ENCODE peak calls at places on chromosomes 4 and X, in six cellular contexts. N is mesenchymal stem cell, D is left lung, J is heart left ventricle, I is suprapubic skin, G is aorta. S is an unnamed sample.

GRCh38 chr4:18914182-18914581 is 892.6 kb upstream of the LCORL start:
- DNase-seq in G (no peak), D (no peak), I (no peak), N (no peak), J (no peak), S (no peak)

GRCh38 chr4:163544407-163545038 is 50.0 kb downstream of the TMA16 start:
- DNase-seq in G (peak; percentile 70), D (peak; percentile 60), J (peak; percentile 55), I (peak; percentile 66), N (peak; percentile 58), S (peak; percentile 35)

GRCh38 chrX:54178100-54178940 is 4.7 kb downstream of the FAM120C start:
- DNase-seq in J (no peak), I (no peak), N (peak; percentile 76), G (no peak), D (no peak), S (peak; percentile 43)

GRCh38 chr4:63296773-63297172 is 1112.5 kb downstream of the TECRL start:
- DNase-seq in G (no peak), J (no peak), D (no peak), N (no peak), I (no peak), S (no peak)

GRCh38 chrX:107826286-107827136 is 845 bp downstream of the MID2 start:
- DNase-seq in N (peak; percentile 77), I (no peak), J (peak; percentile 22), D (no peak), G (peak; percentile 51), S (peak; percentile 31)

GRCh38 chr4:142741995-142742394 is 104.1 kb downstream of the INPP4B start:
- DNase-seq in D (no peak), J (no peak), G (no peak), N (no peak), I (no peak), S (no peak)

GRCh38 chrX:143319526-143319925 is 197.7 kb downstream of the SPANXN3 start:
- DNase-seq in J (no peak), D (no peak), I (no peak), N (no peak), G (no peak), S (no peak)

GRCh38 chr4:110487873-110488272 is 11.9 kb downstream of the ENPEP start:
- DNase-seq in I (no peak), J (no peak), D (no peak), G (no peak), N (peak; percentile 76), S (no peak)

GRCh38 chr4:148653681-148654080 is 211.5 kb upstream of the NR3C2 start:
- DNase-seq in D (no peak), J (no peak), N (no peak), I (no peak), G (no peak), S (no peak)

GRCh38 chr4:118833192-118833820 is 2.6 kb downstream of the SEC24D start:
- DNase-seq in J (no peak), D (no peak), N (no peak), I (no peak), G (no peak), S (no peak)

GRCh38 chr4:187415227-187415626 is 580.3 kb upstream of the ZFP42 start:
- DNase-seq in N (no peak), I (no peak), D (no peak), G (no peak), J (no peak), S (no peak)
- H3K27ac ChIP-seq in N (no peak overlapping the region), I (no peak overlapping the region), D (no peak overlapping the region), G (no peak overlapping the region), J (no peak overlapping the region), S (no peak overlapping the region)

DNA sequence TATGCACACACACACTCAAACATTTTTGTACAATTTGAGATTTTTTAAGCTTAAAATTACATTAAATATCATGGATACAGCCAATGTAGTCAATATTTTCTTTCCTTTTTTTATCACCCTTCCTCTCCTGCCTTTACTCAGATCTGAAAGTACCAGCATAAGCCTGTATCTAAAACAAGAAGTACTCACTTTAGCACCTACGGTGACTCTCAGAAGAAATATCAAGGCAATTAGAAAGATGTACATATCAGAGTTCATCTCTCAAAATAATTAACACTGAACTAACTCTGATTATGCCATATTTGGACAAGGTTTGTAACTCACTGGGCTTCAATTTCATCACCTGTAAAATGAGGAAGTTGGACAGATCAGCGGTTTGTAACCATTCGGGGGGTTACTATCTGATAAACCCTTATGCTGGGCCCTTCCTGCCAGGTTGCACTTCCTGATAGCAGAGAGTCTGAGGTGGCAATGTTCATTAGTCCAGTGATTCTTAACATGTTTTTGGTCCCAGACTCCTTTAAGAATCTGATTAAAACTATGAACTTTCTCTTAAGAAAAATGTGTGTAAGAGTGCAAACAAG is 5.7 kb upstream of the GPR174 start:
- DNase-seq in G (no peak), I (no peak), D (no peak), J (no peak), N (no peak), S (no peak)
- H3K27ac ChIP-seq in G (no peak overlapping the region), I (no peak overlapping the region), D (no peak overlapping the region), J (no peak overlapping the region), N (no peak overlapping the region), S (no peak overlapping the region)

DNA sequence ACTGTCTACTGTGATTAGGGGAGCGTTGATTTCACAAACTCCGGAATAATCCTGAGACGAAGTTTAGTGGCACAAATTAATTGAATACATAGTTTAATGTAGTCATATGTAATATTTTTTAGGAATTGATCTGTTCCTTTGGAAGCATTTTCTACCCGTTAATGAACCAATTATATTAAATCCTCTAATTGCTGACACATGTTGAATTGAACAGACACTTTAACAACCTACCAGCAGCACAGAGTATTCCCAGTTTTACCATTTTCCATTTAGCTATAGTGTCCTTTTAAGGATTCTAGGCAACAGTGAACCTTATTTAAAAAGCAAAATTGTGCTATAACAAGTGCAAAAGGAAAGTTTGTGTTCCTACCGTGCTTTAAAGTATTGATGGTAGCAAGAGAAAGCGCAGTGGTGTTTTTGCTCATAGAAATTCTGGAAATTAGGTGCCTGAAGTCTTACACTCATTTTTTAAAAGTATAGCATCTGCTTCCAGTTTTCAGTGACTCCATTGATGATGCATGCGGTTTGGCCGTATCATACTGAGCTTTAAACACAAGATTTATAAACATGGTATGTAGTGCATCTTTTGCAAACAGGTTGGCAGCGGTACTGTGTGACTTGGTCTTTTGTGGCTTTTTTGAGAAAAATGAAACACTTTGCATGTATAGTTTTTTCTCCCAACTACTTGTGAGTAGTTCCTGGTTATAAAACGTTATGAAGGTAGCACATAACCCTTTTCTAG is 1.8 kb downstream of the DDX3X start:
- DNase-seq in I (no peak), D (no peak), N (no peak), J (no peak), G (no peak), S (peak; percentile 12)
- H3K27ac ChIP-seq in I (peak overlapping the region; percentile 100), D (peak overlapping the region; percentile 100), N (peak overlapping the region; percentile 81), J (peak overlapping the region; percentile 100), G (no peak overlapping the region), S (peak overlapping the region; percentile 96)

GRCh38 chr4:7434141-7434765 is 477 bp downstream of the PSAPL1 start:
- DNase-seq in I (no peak), G (peak; percentile 44), D (no peak), N (no peak), J (no peak), S (no peak)
- H3K27ac ChIP-seq in I (no peak overlapping the region), G (no peak overlapping the region), D (no peak overlapping the region), N (no peak overlapping the region), J (no peak overlapping the region), S (no peak overlapping the region)

DNA sequence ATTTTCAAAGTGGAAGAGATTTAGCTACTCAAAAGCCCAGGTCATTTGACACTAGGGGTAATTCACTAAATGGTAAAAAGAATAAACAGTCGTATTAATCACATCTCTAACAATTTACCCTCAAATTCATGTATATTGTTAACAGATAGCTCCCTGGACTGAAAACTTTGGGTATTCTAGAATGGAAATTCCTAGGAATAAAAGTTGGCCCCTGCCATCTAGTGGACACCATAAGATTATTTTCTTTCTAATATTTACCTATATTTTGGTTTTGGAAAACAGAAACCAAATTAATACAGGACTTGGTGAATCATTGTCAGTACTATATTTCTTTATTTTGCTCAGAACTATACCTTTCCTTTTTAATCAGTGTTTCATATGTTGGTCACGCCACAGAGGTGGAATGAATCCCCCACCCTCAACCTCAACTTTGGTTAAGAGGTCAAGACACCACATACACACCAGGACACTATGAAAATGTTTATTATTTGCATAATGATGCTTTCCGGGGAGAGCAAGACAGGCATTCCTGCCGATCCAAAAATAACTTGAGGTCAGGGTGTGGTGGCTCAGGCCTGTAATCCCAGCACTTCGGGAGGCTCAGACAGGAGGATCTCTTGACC is 96.2 kb upstream of the APOOL start:
- DNase-seq in I (no peak), G (no peak), J (no peak), D (no peak), N (peak; percentile 3), S (no peak)
- H3K27ac ChIP-seq in I (no peak overlapping the region), G (no peak overlapping the region), J (no peak overlapping the region), D (no peak overlapping the region), N (no peak overlapping the region), S (no peak overlapping the region)

DNA sequence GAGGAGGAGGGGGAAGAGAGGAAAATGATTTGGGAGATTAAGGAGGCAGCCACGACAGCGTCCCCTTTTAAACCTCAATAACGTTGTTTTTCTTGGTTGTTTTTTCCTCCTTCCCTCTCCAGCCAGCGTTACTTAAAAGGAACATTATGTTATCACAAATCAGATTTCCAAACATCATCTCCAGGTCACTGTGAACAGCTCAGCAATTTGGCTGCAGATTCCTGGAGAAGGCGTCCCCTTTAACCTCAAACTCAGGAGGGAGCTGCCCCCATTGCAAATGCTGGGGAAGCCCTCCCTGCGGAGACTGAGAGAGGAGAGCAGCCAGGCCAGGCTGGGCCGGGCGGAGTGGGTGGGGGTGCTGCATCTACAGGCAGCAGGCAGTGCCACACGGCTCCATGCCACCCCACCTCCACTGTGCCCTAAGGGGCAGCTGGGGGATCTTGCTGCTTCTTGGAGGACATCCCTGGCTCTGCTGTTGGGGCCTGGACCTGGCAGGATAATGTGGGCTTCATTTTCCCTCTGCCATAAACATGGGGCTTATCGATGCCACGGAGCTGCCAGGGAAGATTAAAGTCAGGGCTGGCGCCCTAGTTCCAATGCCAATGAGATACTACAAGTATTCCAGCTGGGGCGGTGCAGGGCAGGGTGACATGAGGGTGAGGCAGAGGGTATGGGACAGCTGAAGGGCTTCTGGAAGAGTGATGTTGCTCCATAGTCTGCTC is 148.9 kb downstream of the PJA1 start:
- DNase-seq in N (no peak), D (no peak), G (no peak), I (no peak), J (no peak), S (no peak)
- H3K27ac ChIP-seq in N (no peak overlapping the region), D (no peak overlapping the region), G (no peak overlapping the region), I (no peak overlapping the region), J (no peak overlapping the region), S (no peak overlapping the region)

GRCh38 chr4:11625206-11625605 is 196.5 kb upstream of the HS3ST1 start:
- DNase-seq in N (no peak), I (no peak), D (no peak), G (no peak), J (peak; percentile 54), S (no peak)
- H3K27ac ChIP-seq in N (no peak overlapping the region), I (no peak overlapping the region), D (no peak overlapping the region), G (no peak overlapping the region), J (peak overlapping the region; percentile 44), S (no peak overlapping the region)

GRCh38 chr4:32917586-32917985 is 2197.4 kb downstream of the PCDH7 start:
- DNase-seq in N (no peak), G (no peak), I (no peak), J (no peak), D (no peak), S (no peak)
- H3K27ac ChIP-seq in N (no peak overlapping the region), G (no peak overlapping the region), I (no peak overlapping the region), J (no peak overlapping the region), D (no peak overlapping the region), S (no peak overlapping the region)